ENCODE peak calls at places on chromosome 18, in ten cellular contexts. H, G, Y, L, R, I, X, F, T and A are unnamed samples.

GRCh38 chr18:61606759-61607158 is 273.5 kb downstream of the CDH20 start:
- DNase-seq in L (peak), R (no peak), G (no peak), T (peak), F (peak), X (no peak), I (no peak), Y (peak), H (no peak), A (no peak)

GRCh38 chr18:57444301-57444759 is 9.2 kb downstream of the ONECUT2 start:
- DNase-seq in L (no peak), Y (no peak), I (no peak), F (no peak), G (no peak), X (peak), H (no peak), T (no peak), R (no peak), A (no peak)

GRCh38 chr18:54776282-54776977 is 51.8 kb upstream of the RAB27B start:
- DNase-seq in Y (peak), X (no peak), H (no peak), G (no peak), F (no peak), I (no peak), R (no peak), L (no peak), T (peak), A (no peak)

GRCh38 chr18:25231327-25231691 is 120.7 kb downstream of the ZNF521 start:
- DNase-seq in R (no peak), G (no peak), H (no peak), I (no peak), Y (no peak), X (no peak), T (no peak), F (no peak), L (no peak), A (no peak)

GRCh38 chr18:55462652-55463051 is 125.3 kb downstream of the TCF4 start:
- DNase-seq in T (peak), H (no peak), F (no peak), G (no peak), X (no peak), I (no peak), Y (no peak), R (no peak), L (no peak), A (no peak)

GRCh38 chr18:4636957-4637356 is 181.8 kb upstream of the DLGAP1 start:
- DNase-seq in L (no peak), Y (peak), H (no peak), R (no peak), I (peak), F (no peak), X (no peak), G (no peak), T (no peak), A (no peak)

GRCh38 chr18:78595453-78595852 is 384.2 kb upstream of the SALL3 start:
- DNase-seq in X (no peak), I (no peak), H (no peak), F (no peak), R (no peak), Y (no peak), T (no peak), L (no peak), G (no peak), A (no peak)

GRCh38 chr18:35376393-35376741 is 770 bp downstream of the ZNF396 start:
- DNase-seq in R (no peak), L (peak), T (no peak), H (no peak), Y (no peak), F (peak), X (no peak), I (peak), G (no peak), A (no peak)

GRCh38 chr18:63994783-63995399 is 25.0 kb downstream of the SERPINB8 start:
- DNase-seq in I (peak), G (peak), Y (peak), T (peak), F (no peak), H (peak), L (peak), R (peak), X (peak), A (peak)

GRCh38 chr18:37501136-37501535 is 64.5 kb downstream of the CELF4 start:
- DNase-seq in R (no peak), G (no peak), X (no peak), T (no peak), F (no peak), I (no peak), H (no peak), L (no peak), Y (no peak), A (no peak)

GRCh38 chr18:2387588-2387987 is 183.7 kb downstream of the METTL4 start:
- DNase-seq in Y (no peak), L (no peak), R (no peak), H (no peak), F (no peak), X (no peak), T (no peak), G (no peak), I (no peak), A (no peak)

GRCh38 chr18:22667158-22667557 is 249.4 kb upstream of the CTAGE1 start:
- DNase-seq in H (no peak), F (no peak), G (no peak), I (no peak), R (no peak), X (no peak), T (no peak), L (no peak), Y (no peak), A (no peak)

GRCh38 chr18:47287911-47288635 is 36.6 kb upstream of the SKOR2 start:
- DNase-seq in F (no peak), X (no peak), G (no peak), R (no peak), H (no peak), L (no peak), Y (no peak), I (no peak), T (no peak), A (no peak)

GRCh38 chr18:13376841-13377351 is 158.3 kb downstream of the LDLRAD4 start:
- DNase-seq in L (no peak), Y (no peak), F (no peak), H (peak), T (no peak), X (no peak), I (no peak), R (no peak), G (peak), A (peak)

GRCh38 chr18:28204154-28204553 is 27.2 kb upstream of the CDH2 start:
- DNase-seq in F (no peak), I (no peak), Y (peak), L (no peak), G (no peak), R (no peak), X (no peak), T (peak), H (no peak), A (no peak)

GRCh38 chr18:3245853-3246635 is 1.6 kb upstream of the MYL12A start:
- DNase-seq in X (peak), L (peak), R (peak), H (peak), Y (peak), F (peak), I (peak), T (peak), G (peak), A (peak)

GRCh38 chr18:317618-318017 is 49.8 kb upstream of the THOC1 start:
- DNase-seq in I (no peak), L (no peak), T (no peak), H (no peak), X (no peak), Y (no peak), F (no peak), G (no peak), R (no peak), A (no peak)

GRCh38 chr18:77115461-77115907 is 17.1 kb downstream of the MBP start:
- DNase-seq in F (peak), T (no peak), Y (no peak), G (no peak), I (no peak), H (no peak), R (peak), X (no peak), L (no peak), A (no peak)

GRCh38 chr18:32893915-32894314 is 121.1 kb upstream of the KLHL14 start:
- DNase-seq in X (no peak), L (no peak), F (no peak), T (peak), H (no peak), I (no peak), R (no peak), Y (no peak), G (no peak), A (no peak)

GRCh38 chr18:73121207-73121606 is 253.4 kb upstream of the NETO1 start:
- DNase-seq in Y (no peak), L (no peak), F (no peak), T (no peak), X (no peak), I (no peak), R (no peak), G (no peak), H (no peak), A (no peak)

GRCh38 chr18:28063181-28063790 is 113.6 kb downstream of the CDH2 start:
- DNase-seq in I (no peak), T (no peak), R (no peak), F (no peak), X (no peak), H (no peak), G (no peak), L (no peak), Y (no peak), A (no peak)

GRCh38 chr18:24663026-24663425 is 202.6 kb downstream of the HRH4 start:
- DNase-seq in H (no peak), Y (no peak), L (no peak), G (no peak), T (no peak), X (no peak), I (no peak), R (no peak), F (no peak), A (no peak)